ENCODE peak calls at places on chromosome 2, in ten cellular contexts. One of them, this sample, is unnamed.
A peak's percentile ranks its signal among the peaks of the same experiment; 100 is the strongest.

GRCh38 chr2:238813109-238813508 is 34.8 kb upstream of the TWIST2 start:
- DNase-seq in ovary: no peak
- DNase-seq in IMR-90: no peak
- DNase-seq in mammary epithelial cell: no peak
- DNase-seq in mucosa of descending colon: no peak
- DNase-seq in tibial artery: no peak
- DNase-seq in A549: no peak
- DNase-seq in hepatocyte: no peak
- DNase-seq in naive thymus-derived CD4-positive, alpha-beta T cell: no peak
- DNase-seq in fibroblast of lung: no peak
- DNase-seq in this sample: no peak

GRCh38 chr2:2758793-2759367 is 427.8 kb upstream of the MYT1L start:
- DNase-seq in ovary: no peak
- DNase-seq in IMR-90: no peak
- DNase-seq in mammary epithelial cell: no peak
- DNase-seq in mucosa of descending colon: no peak
- DNase-seq in tibial artery: no peak
- DNase-seq in A549: no peak
- DNase-seq in hepatocyte: no peak
- DNase-seq in naive thymus-derived CD4-positive, alpha-beta T cell: no peak
- DNase-seq in fibroblast of lung: no peak
- DNase-seq in this sample: no peak

GRCh38 chr2:20421988-20422678 is 24.7 kb upstream of the RHOB start:
- DNase-seq in ovary: peak; percentile 93
- DNase-seq in IMR-90: peak; percentile 82
- DNase-seq in mammary epithelial cell: peak; percentile 90
- DNase-seq in mucosa of descending colon: peak; percentile 81
- DNase-seq in tibial artery: peak; percentile 97
- DNase-seq in A549: no peak
- DNase-seq in hepatocyte: no peak
- DNase-seq in naive thymus-derived CD4-positive, alpha-beta T cell: no peak
- DNase-seq in fibroblast of lung: peak; percentile 98
- DNase-seq in this sample: no peak

GRCh38 chr2:224410946-224411561 is 9.1 kb upstream of the FAM124B start:
- DNase-seq in ovary: no peak
- DNase-seq in IMR-90: peak; percentile 19
- DNase-seq in mammary epithelial cell: peak; percentile 45
- DNase-seq in mucosa of descending colon: no peak
- DNase-seq in tibial artery: no peak
- DNase-seq in A549: no peak
- DNase-seq in hepatocyte: no peak
- DNase-seq in naive thymus-derived CD4-positive, alpha-beta T cell: no peak
- DNase-seq in fibroblast of lung: no peak
- DNase-seq in this sample: no peak

GRCh38 chr2:30252723-30253688 is 21.7 kb downstream of the LBH start:
- DNase-seq in ovary: peak; percentile 60
- DNase-seq in IMR-90: peak; percentile 85
- DNase-seq in mammary epithelial cell: peak; percentile 63
- DNase-seq in mucosa of descending colon: no peak
- DNase-seq in tibial artery: peak; percentile 61
- DNase-seq in A549: peak; percentile 87
- DNase-seq in hepatocyte: peak; percentile 89
- DNase-seq in naive thymus-derived CD4-positive, alpha-beta T cell: no peak
- DNase-seq in fibroblast of lung: peak; percentile 90
- DNase-seq in this sample: no peak

GRCh38 chr2:46394649-46395510 is 84.5 kb upstream of the TMEM247 start:
- DNase-seq in ovary: no peak
- DNase-seq in IMR-90: no peak
- DNase-seq in mammary epithelial cell: peak; percentile 50
- DNase-seq in mucosa of descending colon: no peak
- DNase-seq in tibial artery: no peak
- DNase-seq in A549: no peak
- DNase-seq in hepatocyte: no peak
- DNase-seq in naive thymus-derived CD4-positive, alpha-beta T cell: no peak
- DNase-seq in fibroblast of lung: no peak
- DNase-seq in this sample: no peak

GRCh38 chr2:159088906-159089305 is 120.5 kb downstream of the TANC1 start:
- DNase-seq in ovary: no peak
- DNase-seq in IMR-90: no peak
- DNase-seq in mammary epithelial cell: no peak
- DNase-seq in mucosa of descending colon: no peak
- DNase-seq in tibial artery: no peak
- DNase-seq in A549: no peak
- DNase-seq in hepatocyte: no peak
- DNase-seq in naive thymus-derived CD4-positive, alpha-beta T cell: no peak
- DNase-seq in fibroblast of lung: no peak
- DNase-seq in this sample: no peak

GRCh38 chr2:30301551-30301950 is 70.2 kb downstream of the LBH start:
- DNase-seq in ovary: no peak
- DNase-seq in IMR-90: peak; percentile 93
- DNase-seq in mammary epithelial cell: no peak
- DNase-seq in mucosa of descending colon: no peak
- DNase-seq in tibial artery: no peak
- DNase-seq in A549: peak; percentile 64
- DNase-seq in hepatocyte: peak; percentile 16
- DNase-seq in naive thymus-derived CD4-positive, alpha-beta T cell: no peak
- DNase-seq in fibroblast of lung: peak; percentile 61
- DNase-seq in this sample: no peak

GRCh38 chr2:1101982-1102381 is 151.3 kb downstream of the SNTG2 start:
- DNase-seq in ovary: no peak
- DNase-seq in IMR-90: no peak
- DNase-seq in mammary epithelial cell: no peak
- DNase-seq in mucosa of descending colon: no peak
- DNase-seq in tibial artery: no peak
- DNase-seq in A549: no peak
- DNase-seq in hepatocyte: no peak
- DNase-seq in naive thymus-derived CD4-positive, alpha-beta T cell: no peak
- DNase-seq in fibroblast of lung: no peak
- DNase-seq in this sample: no peak

GRCh38 chr2:113967272-113967671 is 77.4 kb downstream of the ACTR3 start:
- DNase-seq in ovary: no peak
- DNase-seq in IMR-90: no peak
- DNase-seq in mammary epithelial cell: no peak
- DNase-seq in mucosa of descending colon: no peak
- DNase-seq in tibial artery: no peak
- DNase-seq in A549: no peak
- DNase-seq in hepatocyte: no peak
- DNase-seq in naive thymus-derived CD4-positive, alpha-beta T cell: no peak
- DNase-seq in fibroblast of lung: no peak
- DNase-seq in this sample: no peak

DNA sequence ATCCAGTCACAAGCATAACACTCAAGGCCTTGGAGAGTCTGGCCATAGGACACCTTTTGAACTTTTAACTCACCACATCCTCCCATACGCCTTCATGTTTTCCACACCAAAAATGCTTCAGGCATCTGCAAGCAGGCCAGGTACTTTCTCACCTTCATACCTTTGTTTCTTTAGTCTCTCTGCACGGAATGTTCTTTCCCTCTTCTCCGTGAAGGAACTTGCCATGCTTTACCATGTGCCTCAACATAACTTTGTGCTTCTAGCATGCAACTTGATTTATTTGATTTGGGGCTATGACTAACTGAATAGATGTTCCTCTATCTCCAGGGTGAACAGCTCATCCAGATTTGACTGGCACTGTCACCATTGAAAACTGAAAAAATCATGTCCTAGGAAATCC is 141.7 kb upstream of the ACVR2A start:
- DNase-seq in ovary: no peak
- DNase-seq in IMR-90: no peak
- DNase-seq in mammary epithelial cell: peak; percentile 37
- DNase-seq in mucosa of descending colon: no peak
- DNase-seq in tibial artery: no peak
- DNase-seq in A549: no peak
- DNase-seq in hepatocyte: no peak
- DNase-seq in naive thymus-derived CD4-positive, alpha-beta T cell: no peak
- DNase-seq in fibroblast of lung: no peak
- DNase-seq in this sample: no peak
- H3K9me3 ChIP-seq in ovary: no peaks in the 10 kb centered on the region
- H3K9me3 ChIP-seq in IMR-90: no peaks in the 10 kb centered on the region
- H3K9me3 ChIP-seq in mammary epithelial cell: peaks cover 3% of the 10 kb centered on the region
- H3K9me3 ChIP-seq in mucosa of descending colon: no peaks in the 10 kb centered on the region
- H3K9me3 ChIP-seq in tibial artery: no peaks in the 10 kb centered on the region
- H3K9me3 ChIP-seq in A549: no peaks in the 10 kb centered on the region
- H3K9me3 ChIP-seq in hepatocyte: no peaks in the 10 kb centered on the region
- H3K9me3 ChIP-seq in naive thymus-derived CD4-positive, alpha-beta T cell: no peaks in the 10 kb centered on the region
- H3K9me3 ChIP-seq in fibroblast of lung: no peaks in the 10 kb centered on the region
- H3K9me3 ChIP-seq in this sample: no peaks in the 10 kb centered on the region

GRCh38 chr2:116094196-116094595 is 1651.8 kb downstream of the DPP10 start:
- DNase-seq in ovary: no peak
- DNase-seq in IMR-90: no peak
- DNase-seq in mammary epithelial cell: no peak
- DNase-seq in mucosa of descending colon: no peak
- DNase-seq in tibial artery: no peak
- DNase-seq in A549: no peak
- DNase-seq in hepatocyte: no peak
- DNase-seq in naive thymus-derived CD4-positive, alpha-beta T cell: no peak
- DNase-seq in fibroblast of lung: no peak
- DNase-seq in this sample: no peak

GRCh38 chr2:116098049-116098448 is 1655.6 kb downstream of the DPP10 start:
- DNase-seq in ovary: no peak
- DNase-seq in IMR-90: no peak
- DNase-seq in mammary epithelial cell: no peak
- DNase-seq in mucosa of descending colon: no peak
- DNase-seq in tibial artery: no peak
- DNase-seq in A549: no peak
- DNase-seq in hepatocyte: no peak
- DNase-seq in naive thymus-derived CD4-positive, alpha-beta T cell: no peak
- DNase-seq in fibroblast of lung: no peak
- DNase-seq in this sample: no peak

DNA sequence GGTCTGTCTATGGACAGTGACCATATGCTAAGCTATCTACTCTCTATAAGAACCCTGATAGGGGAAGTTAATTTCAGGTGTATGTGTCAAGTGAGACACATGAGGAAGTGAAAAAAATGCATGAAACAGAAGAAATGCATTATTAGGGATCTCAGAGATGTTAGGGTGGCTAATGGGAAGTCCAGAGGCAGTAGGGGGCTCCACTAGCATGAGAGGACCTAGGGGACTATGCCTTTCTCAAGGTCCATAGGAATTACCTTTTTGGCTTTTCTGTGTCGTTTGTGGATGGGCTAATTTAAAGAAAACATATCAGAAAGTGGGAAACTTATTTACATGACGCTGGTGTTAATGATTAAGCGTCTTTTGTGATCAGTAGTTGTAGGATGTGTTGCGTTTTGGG is 1653.2 kb downstream of the DPP10 start:
- DNase-seq in ovary: no peak
- DNase-seq in IMR-90: no peak
- DNase-seq in mammary epithelial cell: no peak
- DNase-seq in mucosa of descending colon: no peak
- DNase-seq in tibial artery: no peak
- DNase-seq in A549: no peak
- DNase-seq in hepatocyte: no peak
- DNase-seq in naive thymus-derived CD4-positive, alpha-beta T cell: no peak
- DNase-seq in fibroblast of lung: no peak
- DNase-seq in this sample: no peak
- H3K9me3 ChIP-seq in ovary: no peaks in the 10 kb centered on the region
- H3K9me3 ChIP-seq in IMR-90: peaks cover 19% of the 10 kb centered on the region
- H3K9me3 ChIP-seq in mammary epithelial cell: peaks cover 22% of the 10 kb centered on the region
- H3K9me3 ChIP-seq in mucosa of descending colon: peaks cover 49% of the 10 kb centered on the region
- H3K9me3 ChIP-seq in tibial artery: no peaks in the 10 kb centered on the region
- H3K9me3 ChIP-seq in A549: no peaks in the 10 kb centered on the region
- H3K9me3 ChIP-seq in hepatocyte: no peaks in the 10 kb centered on the region
- H3K9me3 ChIP-seq in naive thymus-derived CD4-positive, alpha-beta T cell: no peaks in the 10 kb centered on the region
- H3K9me3 ChIP-seq in fibroblast of lung: no peaks in the 10 kb centered on the region
- H3K9me3 ChIP-seq in this sample: no peaks in the 10 kb centered on the region

DNA sequence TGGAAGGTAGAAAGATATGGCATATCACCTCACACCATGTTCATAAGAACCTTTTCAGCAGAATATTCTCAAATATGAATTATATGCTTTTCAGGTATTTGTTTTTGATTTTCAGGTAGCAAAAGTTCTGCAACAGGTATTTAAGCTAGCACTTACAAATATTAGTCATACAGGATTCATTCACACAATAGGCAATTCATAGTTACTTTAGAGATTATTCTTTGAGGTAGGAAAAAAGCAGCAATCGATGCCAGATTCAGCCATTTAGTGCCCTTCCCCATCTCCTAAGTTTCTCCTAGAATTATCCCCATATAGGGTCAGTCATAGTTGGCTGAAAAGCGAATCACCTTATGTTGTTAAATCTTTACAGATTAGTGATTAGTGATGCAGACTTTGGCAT is 177.4 kb upstream of the MMADHC start:
- DNase-seq in ovary: no peak
- DNase-seq in IMR-90: no peak
- DNase-seq in mammary epithelial cell: peak; percentile 25
- DNase-seq in mucosa of descending colon: no peak
- DNase-seq in tibial artery: no peak
- DNase-seq in A549: no peak
- DNase-seq in hepatocyte: no peak
- DNase-seq in naive thymus-derived CD4-positive, alpha-beta T cell: no peak
- DNase-seq in fibroblast of lung: no peak
- DNase-seq in this sample: no peak
- H3K9me3 ChIP-seq in ovary: no peaks in the 10 kb centered on the region
- H3K9me3 ChIP-seq in IMR-90: no peaks in the 10 kb centered on the region
- H3K9me3 ChIP-seq in mammary epithelial cell: no peaks in the 10 kb centered on the region
- H3K9me3 ChIP-seq in mucosa of descending colon: no peaks in the 10 kb centered on the region
- H3K9me3 ChIP-seq in tibial artery: no peaks in the 10 kb centered on the region
- H3K9me3 ChIP-seq in A549: no peaks in the 10 kb centered on the region
- H3K9me3 ChIP-seq in hepatocyte: no peaks in the 10 kb centered on the region
- H3K9me3 ChIP-seq in naive thymus-derived CD4-positive, alpha-beta T cell: no peaks in the 10 kb centered on the region
- H3K9me3 ChIP-seq in fibroblast of lung: no peaks in the 10 kb centered on the region
- H3K9me3 ChIP-seq in this sample: no peaks in the 10 kb centered on the region

GRCh38 chr2:123154195-123154594 is 870.9 kb upstream of the CNTNAP5 start:
- DNase-seq in ovary: no peak
- DNase-seq in IMR-90: no peak
- DNase-seq in mammary epithelial cell: no peak
- DNase-seq in mucosa of descending colon: no peak
- DNase-seq in tibial artery: no peak
- DNase-seq in A549: no peak
- DNase-seq in hepatocyte: no peak
- DNase-seq in naive thymus-derived CD4-positive, alpha-beta T cell: no peak
- DNase-seq in fibroblast of lung: no peak
- DNase-seq in this sample: no peak

GRCh38 chr2:123153041-123153440 is 872.0 kb upstream of the CNTNAP5 start:
- DNase-seq in ovary: no peak
- DNase-seq in IMR-90: no peak
- DNase-seq in mammary epithelial cell: no peak
- DNase-seq in mucosa of descending colon: no peak
- DNase-seq in tibial artery: no peak
- DNase-seq in A549: no peak
- DNase-seq in hepatocyte: no peak
- DNase-seq in naive thymus-derived CD4-positive, alpha-beta T cell: no peak
- DNase-seq in fibroblast of lung: no peak
- DNase-seq in this sample: no peak

GRCh38 chr2:123162400-123163016 is 862.6 kb upstream of the CNTNAP5 start:
- DNase-seq in ovary: no peak
- DNase-seq in IMR-90: no peak
- DNase-seq in mammary epithelial cell: no peak
- DNase-seq in mucosa of descending colon: no peak
- DNase-seq in tibial artery: no peak
- DNase-seq in A549: no peak
- DNase-seq in hepatocyte: no peak
- DNase-seq in naive thymus-derived CD4-positive, alpha-beta T cell: no peak
- DNase-seq in fibroblast of lung: no peak
- DNase-seq in this sample: no peak

DNA sequence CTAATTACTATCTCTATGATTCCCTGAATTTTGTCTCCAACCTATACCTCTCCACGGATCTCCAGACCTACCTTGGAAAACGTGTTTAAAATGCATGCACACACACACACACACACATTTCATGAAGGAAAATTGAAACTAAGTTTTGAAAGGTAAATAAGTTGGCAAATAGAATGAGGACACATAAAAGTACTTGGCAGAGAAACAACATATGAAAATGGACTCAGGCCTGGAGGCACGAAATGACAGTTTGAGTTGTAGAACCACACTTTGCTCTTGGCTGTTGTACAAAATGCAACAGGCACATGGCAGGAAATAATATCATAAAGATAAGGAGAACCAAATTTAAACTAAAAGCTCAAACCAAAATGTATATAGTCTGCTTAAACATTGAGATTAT is 868.1 kb upstream of the CNTNAP5 start:
- DNase-seq in ovary: no peak
- DNase-seq in IMR-90: no peak
- DNase-seq in mammary epithelial cell: no peak
- DNase-seq in mucosa of descending colon: no peak
- DNase-seq in tibial artery: no peak
- DNase-seq in A549: no peak
- DNase-seq in hepatocyte: no peak
- DNase-seq in naive thymus-derived CD4-positive, alpha-beta T cell: no peak
- DNase-seq in fibroblast of lung: no peak
- DNase-seq in this sample: no peak
- H3K9me3 ChIP-seq in ovary: no peaks in the 10 kb centered on the region
- H3K9me3 ChIP-seq in IMR-90: peaks cover 1% of the 10 kb centered on the region
- H3K9me3 ChIP-seq in mammary epithelial cell: peaks cover 2% of the 10 kb centered on the region
- H3K9me3 ChIP-seq in mucosa of descending colon: no peaks in the 10 kb centered on the region
- H3K9me3 ChIP-seq in tibial artery: no peaks in the 10 kb centered on the region
- H3K9me3 ChIP-seq in A549: no peaks in the 10 kb centered on the region
- H3K9me3 ChIP-seq in hepatocyte: no peaks in the 10 kb centered on the region
- H3K9me3 ChIP-seq in naive thymus-derived CD4-positive, alpha-beta T cell: no peaks in the 10 kb centered on the region
- H3K9me3 ChIP-seq in fibroblast of lung: no peaks in the 10 kb centered on the region
- H3K9me3 ChIP-seq in this sample: no peaks in the 10 kb centered on the region